ENCODE peak calls at places on chromosomes 3 and 15, in ten cellular contexts. Y is brain microvascular endothelial cell; K is activated naive CD8-positive, alpha-beta T cell treated with anti-CD3 and anti-CD28 coated beads, Interleukin-2, amount 50 U/mL, for 24 hours; T is T47D; Q is EL; C is iPS-NIHi11; G is AG08396; U is iPS DF 6.9; I is activated T-helper 9 cell treated with anti-CD3 and anti-CD28 coated beads, Interleukin-2, amount 50 U/mL, for 16 hours; Z is NCI-H1105. D is an unnamed sample.

GRCh38 chr3:171132873-171133272 is 106.4 kb upstream of the SLC2A2 start:
- DNase-seq in Y (peak; percentile 60), K (no peak), T (no peak), Q (peak; percentile 94), C (no peak), G (peak; percentile 37), U (no peak), I (no peak), Z (no peak), D (peak; percentile 82)

GRCh38 chr15:74320358-74321247 is 46.8 kb downstream of the CYP11A1 start:
- DNase-seq in Y (peak; percentile 54), K (peak; percentile 65), T (peak; percentile 73), Q (peak; percentile 58), C (peak; percentile 65), G (peak; percentile 44), U (no peak), I (no peak), Z (no peak), D (peak; percentile 47)

GRCh38 chr3:149330609-149331008 is 2.8 kb downstream of the TM4SF18 start:
- DNase-seq in Y (no peak), K (no peak), T (no peak), Q (peak; percentile 47), C (no peak), G (no peak), U (no peak), I (no peak), Z (peak; percentile 27), D (peak; percentile 60)

GRCh38 chr15:40511472-40512133 is 40.8 kb downstream of the CHST14 start:
- DNase-seq in Y (no peak), K (peak; percentile 26), T (peak; percentile 92), Q (peak; percentile 54), C (peak; percentile 94), G (peak; percentile 87), U (no peak), I (no peak), Z (no peak), D (no peak)

GRCh38 chr3:53956591-53956990 is 64.9 kb upstream of the SELENOK start:
- DNase-seq in Y (no peak), K (no peak), T (no peak), Q (no peak), C (no peak), G (no peak), U (no peak), I (no peak), Z (no peak), D (no peak)

GRCh38 chr15:58839485-58839884 is 68.4 kb downstream of the MINDY2 start:
- DNase-seq in Y (no peak), K (no peak), T (peak; percentile 59), Q (peak; percentile 6), C (peak; percentile 24), G (no peak), U (no peak), I (no peak), Z (no peak), D (peak; percentile 7)

GRCh38 chr3:126081618-126082333 is 2.1 kb downstream of the SLC41A3 start:
- DNase-seq in Y (peak; percentile 37), K (no peak), T (peak; percentile 69), Q (peak; percentile 81), C (peak; percentile 41), G (peak; percentile 70), U (no peak), I (no peak), Z (no peak), D (peak; percentile 92)

GRCh38 chr3:77159182-77159581 is 119.3 kb downstream of the ROBO2 start:
- DNase-seq in Y (no peak), K (no peak), T (peak; percentile 37), Q (no peak), C (no peak), G (no peak), U (no peak), I (no peak), Z (no peak), D (no peak)

GRCh38 chr3:43372809-43373587 is 86.7 kb downstream of the SNRK start:
- DNase-seq in Y (no peak), K (no peak), T (no peak), Q (no peak), C (peak; percentile 50), G (no peak), U (peak; percentile 22), I (no peak), Z (no peak), D (no peak)

GRCh38 chr3:131812433-131812832 is 222.4 kb downstream of the CPNE4 start:
- DNase-seq in Y (no peak), K (no peak), T (no peak), Q (peak; percentile 4), C (no peak), G (no peak), U (no peak), I (no peak), Z (peak; percentile 14), D (no peak)

GRCh38 chr3:151835751-151836550 is 22.0 kb downstream of the AADAC start:
- DNase-seq in Y (peak; percentile 53), K (no peak), T (no peak), Q (peak; percentile 13), C (peak; percentile 25), G (peak; percentile 26), U (no peak), I (no peak), Z (no peak), D (peak; percentile 27)

GRCh38 chr15:98647026-98647773 is 1.1 kb upstream of the IGF1R start:
- DNase-seq in Y (peak; percentile 21), K (peak; percentile 68), T (peak; percentile 49), Q (peak; percentile 58), C (peak; percentile 76), G (peak; percentile 82), U (no peak), I (peak; percentile 42), Z (peak; percentile 41), D (peak; percentile 49)

D was measured in HT1080.